ENCODE peak calls at places on chromosome 16, in six cellular contexts. One of them, this sample, is unnamed.

GRCh38 chr16:11691771-11692170 is 23.5 kb downstream of the SNN start:
- DNase-seq in neural progenitor cell: no peak
- DNase-seq in heart left ventricle: no peak
- DNase-seq in left lung: no peak
- DNase-seq in GM12865: no peak
- DNase-seq in left ventricle myocardium inferior: no peak
- DNase-seq in this sample: no peak

GRCh38 chr16:17304814-17305169 is 166.0 kb downstream of the XYLT1 start:
- DNase-seq in neural progenitor cell: no peak
- DNase-seq in heart left ventricle: no peak
- DNase-seq in left lung: no peak
- DNase-seq in GM12865: no peak
- DNase-seq in left ventricle myocardium inferior: no peak
- DNase-seq in this sample: no peak

GRCh38 chr16:68281368-68282063 is 17.2 kb downstream of the SLC7A6 start:
- DNase-seq in neural progenitor cell: no peak
- DNase-seq in heart left ventricle: no peak
- DNase-seq in left lung: no peak
- DNase-seq in GM12865: no peak
- DNase-seq in left ventricle myocardium inferior: no peak
- DNase-seq in this sample: no peak

GRCh38 chr16:66731101-66731500 is 20.3 kb downstream of the DYNC1LI2 start:
- DNase-seq in neural progenitor cell: no peak
- DNase-seq in heart left ventricle: no peak
- DNase-seq in left lung: no peak
- DNase-seq in GM12865: no peak
- DNase-seq in left ventricle myocardium inferior: no peak
- DNase-seq in this sample: no peak

GRCh38 chr16:83365166-83365565 is 442.6 kb upstream of the HSBP1 start:
- DNase-seq in neural progenitor cell: no peak
- DNase-seq in heart left ventricle: no peak
- DNase-seq in left lung: no peak
- DNase-seq in GM12865: no peak
- DNase-seq in left ventricle myocardium inferior: no peak
- DNase-seq in this sample: peak; percentile 84

GRCh38 chr16:22098538-22099255 is 6.4 kb downstream of the VWA3A start:
- DNase-seq in neural progenitor cell: peak; percentile 75
- DNase-seq in heart left ventricle: no peak
- DNase-seq in left lung: no peak
- DNase-seq in GM12865: peak; percentile 66
- DNase-seq in left ventricle myocardium inferior: no peak
- DNase-seq in this sample: peak; percentile 55

GRCh38 chr16:65071371-65072311 is 50.2 kb downstream of the CDH11 start:
- DNase-seq in neural progenitor cell: no peak
- DNase-seq in heart left ventricle: peak; percentile 49
- DNase-seq in left lung: peak; percentile 60
- DNase-seq in GM12865: no peak
- DNase-seq in left ventricle myocardium inferior: peak; percentile 41
- DNase-seq in this sample: no peak

GRCh38 chr16:10682604-10683003 is 12.1 kb downstream of the TEKT5 start:
- DNase-seq in neural progenitor cell: no peak
- DNase-seq in heart left ventricle: no peak
- DNase-seq in left lung: no peak
- DNase-seq in GM12865: no peak
- DNase-seq in left ventricle myocardium inferior: no peak
- DNase-seq in this sample: no peak

GRCh38 chr16:88881090-88881580 is 14.7 kb upstream of the PABPN1L start:
- DNase-seq in neural progenitor cell: no peak
- DNase-seq in heart left ventricle: no peak
- DNase-seq in left lung: no peak
- DNase-seq in GM12865: no peak
- DNase-seq in left ventricle myocardium inferior: no peak
- DNase-seq in this sample: peak; percentile 40
- H3K4me3 ChIP-seq in neural progenitor cell: no peak overlapping the region
- H3K4me3 ChIP-seq in heart left ventricle: no peak overlapping the region
- H3K4me3 ChIP-seq in left lung: no peak overlapping the region
- H3K4me3 ChIP-seq in GM12865: no peak overlapping the region
- H3K4me3 ChIP-seq in left ventricle myocardium inferior: peak overlapping the region; percentile 3
- H3K4me3 ChIP-seq in this sample: peak overlapping the region; percentile 21

DNA sequence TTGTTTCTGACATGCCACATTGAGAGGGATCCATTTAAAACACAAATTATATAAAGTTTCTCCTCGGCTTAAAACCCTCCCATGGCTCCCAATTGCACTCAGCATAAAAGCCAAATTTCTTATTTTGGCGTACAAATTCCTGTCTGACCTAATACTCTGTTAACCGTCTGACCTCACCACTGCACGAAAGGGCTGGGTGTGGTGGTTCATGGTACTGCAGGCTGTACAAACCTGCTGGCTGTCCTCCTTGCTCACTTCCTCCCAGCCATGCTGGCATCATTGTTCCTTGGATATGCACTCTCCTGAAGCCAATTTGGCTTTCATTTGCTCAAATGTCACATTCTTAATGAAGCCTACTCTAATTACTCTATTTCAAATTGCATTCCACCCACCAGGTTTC is 301.6 kb upstream of the C16orf82 start:
- DNase-seq in neural progenitor cell: peak; percentile 24
- DNase-seq in heart left ventricle: no peak
- DNase-seq in left lung: no peak
- DNase-seq in GM12865: peak; percentile 13
- DNase-seq in left ventricle myocardium inferior: no peak
- DNase-seq in this sample: peak; percentile 7
- TF ChIP-seq CTCF in neural progenitor cell: peak; percentile 42
- TF ChIP-seq CTCF in heart left ventricle: peak; percentile 42
- TF ChIP-seq CTCF in left lung: peak; percentile 41
- TF ChIP-seq CTCF in GM12865: peak; percentile 46
- TF ChIP-seq CTCF in left ventricle myocardium inferior: peak; percentile 61
- TF ChIP-seq CTCF in this sample: peak; percentile 23

DNA sequence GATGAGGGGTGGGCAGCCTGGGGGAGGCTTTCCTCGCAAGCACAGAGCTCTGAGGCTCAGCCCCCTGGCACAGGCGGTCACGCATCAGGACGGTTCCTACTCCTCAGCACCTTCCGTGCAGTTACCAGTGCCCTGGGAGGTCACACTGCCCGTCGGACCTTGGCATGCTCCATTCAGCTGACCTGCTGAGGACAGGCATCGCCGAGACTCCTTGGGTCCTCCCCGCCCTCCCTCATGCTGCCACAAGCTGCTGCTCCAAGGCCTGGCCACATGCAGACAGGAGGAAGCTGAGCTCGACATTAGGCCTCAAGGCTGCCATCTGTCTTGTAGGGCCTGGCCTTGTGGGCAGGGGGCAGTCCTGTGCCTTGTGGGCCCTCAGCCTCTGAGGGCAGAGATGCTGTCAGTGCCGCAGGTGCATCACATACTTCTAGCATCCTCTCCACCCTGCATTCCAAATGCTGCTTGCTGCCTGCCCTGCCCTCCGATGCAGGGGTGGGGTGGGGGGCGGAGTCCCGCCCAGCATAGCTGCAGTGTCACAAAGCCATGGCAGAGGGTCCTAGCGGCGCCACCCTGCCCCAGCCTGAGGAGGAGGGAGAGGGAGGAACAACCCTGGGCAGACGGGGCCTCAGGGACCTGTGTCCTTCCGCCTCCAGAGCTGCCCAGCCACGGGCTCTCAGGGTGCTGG is 9.3 kb downstream of the C16orf90 start:
- DNase-seq in neural progenitor cell: peak; percentile 29
- DNase-seq in heart left ventricle: no peak
- DNase-seq in left lung: no peak
- DNase-seq in GM12865: no peak
- DNase-seq in left ventricle myocardium inferior: no peak
- DNase-seq in this sample: no peak
- H3K4me3 ChIP-seq in neural progenitor cell: no peak overlapping the region
- H3K4me3 ChIP-seq in heart left ventricle: no peak overlapping the region
- H3K4me3 ChIP-seq in left lung: no peak overlapping the region
- H3K4me3 ChIP-seq in GM12865: no peak overlapping the region
- H3K4me3 ChIP-seq in left ventricle myocardium inferior: no peak overlapping the region
- H3K4me3 ChIP-seq in this sample: no peak overlapping the region

GRCh38 chr16:3776316-3776715 is 59.0 kb upstream of the TRAP1 start:
- DNase-seq in neural progenitor cell: no peak
- DNase-seq in heart left ventricle: peak; percentile 51
- DNase-seq in left lung: no peak
- DNase-seq in GM12865: no peak
- DNase-seq in left ventricle myocardium inferior: peak; percentile 30
- DNase-seq in this sample: no peak

GRCh38 chr16:3781421-3781820 is 64.1 kb upstream of the TRAP1 start:
- DNase-seq in neural progenitor cell: no peak
- DNase-seq in heart left ventricle: no peak
- DNase-seq in left lung: no peak
- DNase-seq in GM12865: no peak
- DNase-seq in left ventricle myocardium inferior: no peak
- DNase-seq in this sample: peak; percentile 34

GRCh38 chr16:3783516-3783915 is 66.2 kb upstream of the TRAP1 start:
- DNase-seq in neural progenitor cell: no peak
- DNase-seq in heart left ventricle: no peak
- DNase-seq in left lung: no peak
- DNase-seq in GM12865: no peak
- DNase-seq in left ventricle myocardium inferior: no peak
- DNase-seq in this sample: no peak

GRCh38 chr16:3782566-3782965 is 65.2 kb upstream of the TRAP1 start:
- DNase-seq in neural progenitor cell: no peak
- DNase-seq in heart left ventricle: no peak
- DNase-seq in left lung: no peak
- DNase-seq in GM12865: no peak
- DNase-seq in left ventricle myocardium inferior: no peak
- DNase-seq in this sample: no peak

GRCh38 chr16:3780570-3780969 is 63.2 kb upstream of the TRAP1 start:
- DNase-seq in neural progenitor cell: no peak
- DNase-seq in heart left ventricle: no peak
- DNase-seq in left lung: no peak
- DNase-seq in GM12865: peak; percentile 39
- DNase-seq in left ventricle myocardium inferior: no peak
- DNase-seq in this sample: peak; percentile 12
- TF ChIP-seq CTCF in neural progenitor cell: no peak
- TF ChIP-seq CTCF in heart left ventricle: no peak
- TF ChIP-seq CTCF in left lung: no peak
- TF ChIP-seq CTCF in GM12865: no peak
- TF ChIP-seq CTCF in left ventricle myocardium inferior: no peak
- TF ChIP-seq CTCF in this sample: no peak

DNA sequence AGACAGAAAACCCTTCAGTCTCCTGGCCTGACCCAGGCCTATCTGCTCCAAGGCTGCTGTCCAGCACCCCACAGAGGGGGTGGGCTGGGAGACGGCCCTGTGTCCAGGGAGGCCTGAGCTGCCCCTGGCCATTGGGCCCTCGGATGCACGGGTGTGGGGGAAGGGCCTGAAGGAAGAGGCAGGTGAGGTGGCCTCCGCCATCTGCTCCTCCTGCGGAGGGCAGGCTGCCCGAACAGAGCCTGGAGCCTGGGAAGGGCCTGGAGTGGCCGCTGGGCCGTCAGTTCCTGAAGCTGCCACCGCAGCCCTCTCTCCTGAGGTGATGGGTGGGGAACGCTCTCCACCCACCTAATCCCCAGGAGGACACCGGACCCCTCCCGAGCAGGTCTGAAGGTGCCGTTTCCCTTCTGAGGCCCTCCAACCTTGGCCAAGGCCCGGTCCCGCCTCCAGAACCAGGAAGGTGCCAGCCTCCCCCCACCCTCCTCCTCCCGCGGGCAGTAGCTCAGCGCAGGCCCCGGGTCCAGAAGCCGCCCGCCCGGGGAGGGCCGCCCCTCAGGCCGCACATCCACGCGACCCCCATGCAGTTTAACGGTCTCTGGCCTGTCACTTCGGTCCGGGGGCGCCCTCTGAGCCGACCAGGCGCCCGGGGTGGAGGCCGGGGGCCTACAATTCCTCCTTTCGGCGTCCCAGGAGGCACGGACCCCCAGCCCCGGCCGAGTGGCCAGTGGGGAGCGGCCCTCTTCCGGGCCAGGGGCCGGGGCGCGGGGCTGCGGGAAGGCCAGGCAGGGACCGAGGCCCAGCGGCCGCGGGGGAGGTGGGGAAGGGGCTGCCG is 835 bp downstream of the FBXL16 start:
- DNase-seq in neural progenitor cell: peak; percentile 40
- DNase-seq in heart left ventricle: no peak
- DNase-seq in left lung: no peak
- DNase-seq in GM12865: no peak
- DNase-seq in left ventricle myocardium inferior: no peak
- DNase-seq in this sample: no peak
- H3K4me3 ChIP-seq in neural progenitor cell: no peak overlapping the region
- H3K4me3 ChIP-seq in heart left ventricle: no peak overlapping the region
- H3K4me3 ChIP-seq in left lung: no peak overlapping the region
- H3K4me3 ChIP-seq in GM12865: no peak overlapping the region
- H3K4me3 ChIP-seq in left ventricle myocardium inferior: no peak overlapping the region
- H3K4me3 ChIP-seq in this sample: peak overlapping the region; percentile 21

DNA sequence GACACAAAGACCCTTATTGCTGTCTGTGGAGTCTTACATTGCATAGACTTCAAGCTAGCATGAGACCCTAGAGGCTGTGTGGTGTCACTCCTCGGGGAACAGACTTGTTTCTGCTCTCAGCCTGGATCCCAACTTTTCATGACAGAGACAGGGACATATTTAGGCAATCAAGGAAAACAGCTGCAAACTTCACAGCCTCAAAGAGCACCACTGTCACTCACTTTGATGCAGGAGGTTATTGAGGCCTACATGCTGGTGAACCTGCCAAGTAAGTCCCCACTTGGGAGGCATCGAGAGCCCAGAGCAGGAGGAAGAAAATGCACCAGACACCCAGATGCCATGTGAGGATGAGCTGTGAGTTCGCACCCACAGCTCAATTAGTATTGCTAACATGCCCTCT is 10.3 kb downstream of the CBLN1 start:
- DNase-seq in neural progenitor cell: no peak
- DNase-seq in heart left ventricle: no peak
- DNase-seq in left lung: no peak
- DNase-seq in GM12865: no peak
- DNase-seq in left ventricle myocardium inferior: no peak
- DNase-seq in this sample: no peak
- TF ChIP-seq CTCF in neural progenitor cell: no peak
- TF ChIP-seq CTCF in heart left ventricle: no peak
- TF ChIP-seq CTCF in left lung: no peak
- TF ChIP-seq CTCF in GM12865: no peak
- TF ChIP-seq CTCF in left ventricle myocardium inferior: no peak
- TF ChIP-seq CTCF in this sample: no peak

GRCh38 chr16:86680661-86681439 is 102.5 kb downstream of the FOXL1 start:
- DNase-seq in neural progenitor cell: no peak
- DNase-seq in heart left ventricle: no peak
- DNase-seq in left lung: no peak
- DNase-seq in GM12865: no peak
- DNase-seq in left ventricle myocardium inferior: no peak
- DNase-seq in this sample: no peak
- H3K4me3 ChIP-seq in neural progenitor cell: no peak overlapping the region
- H3K4me3 ChIP-seq in heart left ventricle: peak overlapping the region; percentile 37
- H3K4me3 ChIP-seq in left lung: no peak overlapping the region
- H3K4me3 ChIP-seq in GM12865: no peak overlapping the region
- H3K4me3 ChIP-seq in left ventricle myocardium inferior: peak overlapping the region; percentile 22
- H3K4me3 ChIP-seq in this sample: no peak overlapping the region

GRCh38 chr16:51147776-51148673 is 3.0 kb downstream of the SALL1 start:
- DNase-seq in neural progenitor cell: peak; percentile 27
- DNase-seq in heart left ventricle: no peak
- DNase-seq in left lung: no peak
- DNase-seq in GM12865: no peak
- DNase-seq in left ventricle myocardium inferior: no peak
- DNase-seq in this sample: no peak

GRCh38 chr16:51144203-51144602 is 6.9 kb downstream of the SALL1 start:
- DNase-seq in neural progenitor cell: no peak
- DNase-seq in heart left ventricle: no peak
- DNase-seq in left lung: no peak
- DNase-seq in GM12865: no peak
- DNase-seq in left ventricle myocardium inferior: no peak
- DNase-seq in this sample: no peak

GRCh38 chr16:51148674-51149228 is 2.3 kb downstream of the SALL1 start:
- DNase-seq in neural progenitor cell: no peak
- DNase-seq in heart left ventricle: no peak
- DNase-seq in left lung: no peak
- DNase-seq in GM12865: no peak
- DNase-seq in left ventricle myocardium inferior: no peak
- DNase-seq in this sample: no peak

GRCh38 chr16:51149251-51149661 is 1.8 kb downstream of the SALL1 start:
- DNase-seq in neural progenitor cell: peak; percentile 30
- DNase-seq in heart left ventricle: no peak
- DNase-seq in left lung: no peak
- DNase-seq in GM12865: no peak
- DNase-seq in left ventricle myocardium inferior: no peak
- DNase-seq in this sample: no peak

GRCh38 chr16:51146256-51146924 is 4.7 kb downstream of the SALL1 start:
- DNase-seq in neural progenitor cell: peak; percentile 44
- DNase-seq in heart left ventricle: no peak
- DNase-seq in left lung: no peak
- DNase-seq in GM12865: no peak
- DNase-seq in left ventricle myocardium inferior: no peak
- DNase-seq in this sample: no peak
- TF ChIP-seq CTCF in neural progenitor cell: peak; percentile 39
- TF ChIP-seq CTCF in heart left ventricle: no peak
- TF ChIP-seq CTCF in left lung: no peak
- TF ChIP-seq CTCF in GM12865: no peak
- TF ChIP-seq CTCF in left ventricle myocardium inferior: no peak
- TF ChIP-seq CTCF in this sample: peak; percentile 26